ENCODE peak calls at places on chromosomes 13 and 19, in five cellular contexts. O is NCI-H460, A is left lung, P is astrocyte of the cerebellum, C is amniotic epithelial cell. Q is an unnamed sample.

GRCh38 chr19:7130043-7130442 is 60.5 kb downstream of the ZNF557 start:
- DNase-seq in O (no peak), C (no peak), P (no peak), A (no peak), Q (no peak)

GRCh38 chr19:2532252-2533071 is 56.5 kb downstream of the GADD45B start:
- DNase-seq in A (no peak), O (peak; percentile 90), P (no peak), C (peak; percentile 100), Q (no peak)

GRCh38 chr13:27372896-27373295 is 51.5 kb upstream of the GTF3A start:
- DNase-seq in A (no peak), O (no peak), P (no peak), C (no peak), Q (no peak)

GRCh38 chr13:62193919-62194318 is 778.3 kb upstream of the PCDH20 start:
- DNase-seq in A (no peak), P (no peak), C (no peak), O (no peak), Q (no peak)

GRCh38 chr13:51978836-51979556 is 32.3 kb downstream of the ATP7B start:
- DNase-seq in P (no peak), O (no peak), C (peak; percentile 68), A (no peak), Q (no peak)

GRCh38 chr13:113452942-113453901 is at the start of gene ADPRHL1:
- DNase-seq in P (no peak), A (no peak), O (no peak), C (no peak), Q (peak; percentile 76)

GRCh38 chr13:97495678-97496077 is 61.7 kb downstream of the RAP2A start:
- DNase-seq in A (no peak), C (no peak), O (no peak), P (no peak), Q (no peak)

GRCh38 chr13:59747529-59747928 is 416.2 kb downstream of the DIAPH3 start:
- DNase-seq in O (no peak), P (no peak), C (no peak), A (no peak), Q (no peak)

GRCh38 chr19:38592940-38593339 is 24.8 kb downstream of the MAP4K1 start:
- DNase-seq in O (no peak), P (no peak), A (no peak), C (no peak), Q (no peak)

GRCh38 chr13:110702591-110703526 is 3.1 kb downstream of the CARS2 start:
- DNase-seq in P (no peak), C (peak; percentile 47), A (no peak), O (no peak), Q (no peak)

GRCh38 chr13:98687319-98687718 is 65.2 kb downstream of the SLC15A1 start:
- DNase-seq in O (no peak), A (no peak), P (no peak), C (no peak), Q (no peak)

GRCh38 chr19:47778089-47778953 is at the start of gene SELENOW:
- DNase-seq in C (peak; percentile 50), O (peak; percentile 36), A (peak; percentile 92), P (peak; percentile 18), Q (peak; percentile 92)

GRCh38 chr19:7292950-7293794 is 1.0 kb downstream of the INSR start:
- DNase-seq in A (peak; percentile 85), C (no peak), O (no peak), P (no peak), Q (peak; percentile 89)

GRCh38 chr19:42092350-42092749 is 16.4 kb downstream of the ZNF574 start:
- DNase-seq in A (no peak), C (no peak), P (no peak), O (no peak), Q (no peak)

Q was measured in posterior vena cava.